ENCODE peak calls at places on chromosomes 5 and 9, in six cellular contexts. L is heart right ventricle; H is CD4-positive, alpha-beta memory T cell; Z is astrocyte of the cerebellum; F is stomach; C is transverse colon. A is an unnamed sample.

GRCh38 chr9:69097053-69097452 is 61.5 kb downstream of the FXN start:
- DNase-seq in Z (no peak), L (no peak), F (no peak), C (no peak), H (no peak), A (no peak)

GRCh38 chr5:2913306-2913705 is 161.8 kb upstream of the IRX2 start:
- DNase-seq in L (no peak), F (no peak), Z (no peak), H (no peak), C (no peak), A (no peak)

GRCh38 chr5:57804007-57804444 is 321.4 kb upstream of the ACTBL2 start:
- DNase-seq in Z (peak; percentile 96), L (no peak), C (no peak), F (no peak), H (no peak), A (no peak)

GRCh38 chr9:20552874-20553624 is 69.2 kb downstream of the MLLT3 start:
- DNase-seq in Z (no peak), F (no peak), H (no peak), L (no peak), C (no peak), A (no peak)

GRCh38 chr9:70594546-70594945 is 180.1 kb upstream of the KLF9 start:
- DNase-seq in Z (no peak), F (no peak), L (no peak), C (no peak), H (no peak), A (no peak)

GRCh38 chr5:57072218-57072892 is 101.5 kb upstream of the GPBP1 start:
- DNase-seq in F (no peak), L (no peak), H (no peak), C (no peak), Z (no peak), A (no peak)

GRCh38 chr5:90434116-90434714 is 24.7 kb upstream of the CETN3 start:
- DNase-seq in F (peak; percentile 33), L (no peak), H (peak; percentile 26), C (peak; percentile 46), Z (peak; percentile 16), A (peak; percentile 33)

GRCh38 chr5:109905906-109906305 is 216.2 kb downstream of the MAN2A1 start:
- DNase-seq in F (no peak), C (no peak), Z (no peak), H (no peak), L (no peak), A (no peak)

GRCh38 chr5:167244583-167244982 is 1046.9 kb upstream of the WWC1 start:
- DNase-seq in H (no peak), Z (no peak), C (no peak), L (no peak), F (no peak), A (no peak)

GRCh38 chr9:86854898-86855523 is 92.3 kb downstream of the GAS1 start:
- DNase-seq in F (no peak), L (no peak), Z (peak; percentile 94), C (no peak), H (no peak), A (no peak)

GRCh38 chr9:13443380-13444271 is 164.1 kb upstream of the MPDZ start:
- DNase-seq in H (no peak), C (no peak), Z (no peak), L (no peak), F (no peak), A (no peak)

GRCh38 chr9:130240410-130241197 is 25.0 kb upstream of the HMCN2 start:
- DNase-seq in C (peak; percentile 53), L (peak; percentile 67), F (peak; percentile 59), H (peak; percentile 44), Z (peak; percentile 37), A (peak; percentile 69)

GRCh38 chr9:115673599-115673998 is 480.0 kb upstream of the PAPPA start:
- DNase-seq in Z (no peak), F (no peak), L (no peak), C (no peak), H (no peak), A (no peak)

GRCh38 chr9:126500600-126501382 is 112.9 kb upstream of the LMX1B start:
- DNase-seq in H (peak; percentile 62), Z (peak; percentile 49), L (peak; percentile 74), C (peak; percentile 64), F (peak; percentile 81), A (peak; percentile 23)

GRCh38 chr9:126499005-126499910 is 114.5 kb upstream of the LMX1B start:
- DNase-seq in L (peak; percentile 29), F (peak; percentile 56), H (peak; percentile 49), Z (no peak), C (peak; percentile 20), A (no peak)

GRCh38 chr9:126498331-126498730 is 115.4 kb upstream of the LMX1B start:
- DNase-seq in C (no peak), Z (no peak), F (no peak), H (no peak), L (no peak), A (no peak)

GRCh38 chr9:126501383-126502331 is 112.1 kb upstream of the LMX1B start:
- DNase-seq in L (no peak), C (no peak), H (no peak), F (no peak), Z (no peak), A (no peak)

DNA sequence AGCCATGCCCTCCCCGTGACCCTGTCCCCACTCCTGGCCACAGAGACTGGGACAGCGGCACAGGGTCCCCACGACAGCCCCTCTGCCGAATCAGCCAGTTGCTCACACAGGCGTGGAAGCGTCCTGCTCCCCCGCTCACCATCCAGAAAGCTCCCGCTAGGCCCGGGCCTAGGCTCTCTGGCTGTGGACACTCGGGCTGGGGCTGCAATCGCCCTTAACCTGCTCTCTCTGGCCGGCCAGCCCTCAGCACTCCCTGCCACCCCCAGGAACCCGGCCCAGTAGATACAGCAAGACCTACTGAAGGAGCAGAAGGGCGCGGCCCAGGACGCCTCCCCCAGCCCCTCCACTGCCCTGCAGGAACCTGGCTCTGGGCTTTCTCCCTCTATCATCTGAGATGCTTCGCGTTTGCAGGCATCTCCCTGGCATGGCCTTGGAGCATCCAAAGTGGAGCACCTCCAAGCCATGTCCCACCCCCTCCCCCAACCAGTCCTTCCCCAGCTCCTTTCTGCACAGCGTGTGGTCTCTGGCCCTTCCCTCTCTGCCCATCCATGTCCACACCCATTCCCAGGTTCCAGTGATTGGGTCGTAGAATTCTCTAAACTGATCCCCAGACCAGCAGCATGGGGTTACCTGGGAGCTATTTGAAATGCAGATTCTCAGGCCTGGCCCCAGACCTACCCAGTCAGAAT is 113.7 kb upstream of the LMX1B start:
- DNase-seq in F (no peak), L (no peak), Z (no peak), H (no peak), C (no peak), A (no peak)
- H3K4me3 ChIP-seq in F (peak overlapping the region; percentile 48), L (peak overlapping the region; percentile 23), Z (peak overlapping the region; percentile 41), H (no peak overlapping the region), C (peak overlapping the region; percentile 22), A (no peak overlapping the region)

DNA sequence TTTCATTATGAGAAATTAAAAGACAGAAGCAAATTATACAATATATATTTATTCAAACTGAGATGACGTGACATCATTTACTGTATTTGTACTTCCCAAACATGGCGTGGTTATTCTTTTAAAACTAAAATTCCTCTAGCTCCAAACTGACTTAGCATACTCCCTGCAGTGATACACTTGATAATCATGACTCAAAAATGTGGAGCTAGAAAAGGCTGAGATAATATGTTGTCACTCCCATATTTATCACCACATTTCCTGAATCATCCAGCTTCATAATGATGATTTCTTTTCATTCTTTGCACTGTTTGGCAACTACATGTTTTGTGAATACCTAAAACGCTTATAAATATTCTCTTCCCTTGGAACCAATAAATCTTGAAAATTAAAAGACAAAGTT is 341.1 kb downstream of the EBF1 start:
- DNase-seq in H (no peak), Z (no peak), L (no peak), C (no peak), F (no peak), A (no peak)
- H3K4me3 ChIP-seq in H (no peak overlapping the region), Z (no peak overlapping the region), L (no peak overlapping the region), C (no peak overlapping the region), F (no peak overlapping the region), A (no peak overlapping the region)

DNA sequence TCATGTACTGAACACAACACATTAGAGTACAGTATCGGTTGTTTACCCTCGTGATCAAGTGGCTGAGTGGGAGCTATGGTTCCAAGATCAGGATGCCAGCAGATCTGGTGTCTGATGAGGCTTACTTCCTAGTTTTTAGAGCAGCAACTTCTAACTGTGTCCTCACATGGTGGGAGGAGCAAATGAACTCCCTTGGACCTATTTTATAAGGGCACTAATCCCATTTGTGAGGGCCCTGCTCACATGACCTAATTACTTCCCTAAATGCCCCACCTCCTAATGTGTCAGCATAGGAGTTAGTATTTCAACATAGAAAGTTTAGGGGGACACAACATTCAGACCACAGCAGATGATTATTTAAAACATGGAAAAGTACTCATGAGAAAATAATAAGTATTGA is 111.8 kb downstream of the GCNT1 start:
- DNase-seq in L (no peak), Z (no peak), C (no peak), F (no peak), H (no peak), A (no peak)
- H3K4me3 ChIP-seq in L (no peak overlapping the region), Z (no peak overlapping the region), C (no peak overlapping the region), F (no peak overlapping the region), H (no peak overlapping the region), A (no peak overlapping the region)

GRCh38 chr5:55030676-55031445 is 6.8 kb downstream of the GZMK start:
- DNase-seq in C (no peak), Z (no peak), H (no peak), F (no peak), L (no peak), A (no peak)

GRCh38 chr5:55027589-55027988 is 3.5 kb downstream of the GZMK start:
- DNase-seq in Z (no peak), H (peak; percentile 20), F (no peak), L (no peak), C (no peak), A (peak; percentile 83)

GRCh38 chr5:55031492-55031891 is 7.4 kb downstream of the GZMK start:
- DNase-seq in F (no peak), L (no peak), H (no peak), C (no peak), Z (no peak), A (no peak)

GRCh38 chr5:55033568-55033967 is 9.5 kb downstream of the GZMK start:
- DNase-seq in Z (no peak), C (no peak), H (no peak), L (no peak), F (no peak), A (no peak)

DNA sequence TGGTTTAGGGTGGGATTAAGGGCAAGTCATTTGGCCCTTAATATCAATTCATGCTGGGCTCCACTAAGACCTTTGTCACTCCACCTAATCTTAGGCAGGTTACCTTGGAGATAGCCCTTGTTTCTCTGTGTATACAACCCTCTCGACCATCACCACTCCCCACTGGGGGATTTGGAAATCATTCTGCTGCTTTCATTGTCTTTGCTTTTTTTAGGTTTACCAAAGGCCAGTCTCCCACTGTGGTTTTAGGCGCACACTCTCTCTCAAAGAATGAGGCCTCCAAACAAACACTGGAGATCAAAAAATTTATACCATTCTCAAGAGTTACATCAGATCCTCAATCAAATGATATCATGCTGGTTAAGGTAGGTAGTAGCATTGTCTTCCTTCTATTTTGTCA is 6.2 kb downstream of the GZMK start:
- DNase-seq in C (no peak), H (no peak), F (no peak), Z (no peak), L (no peak), A (no peak)
- H3K4me3 ChIP-seq in C (no peak overlapping the region), H (no peak overlapping the region), F (no peak overlapping the region), Z (no peak overlapping the region), L (no peak overlapping the region), A (no peak overlapping the region)